ENCODE peak calls at places on chromosomes 1 and 21, in five cellular contexts. One of them, this sample, is unnamed.

GRCh38 chr1:3313579-3313955 is 140.9 kb upstream of the ARHGEF16 start:
- DNase-seq in left lobe of liver: no peak
- DNase-seq in NCI-H69: no peak
- DNase-seq in EL: peak; percentile 88
- DNase-seq in non-pigmented ciliary epithelial cell: peak; percentile 46
- DNase-seq in this sample: no peak

GRCh38 chr21:45276620-45277019 is 11.1 kb downstream of the POFUT2 start:
- DNase-seq in left lobe of liver: peak; percentile 38
- DNase-seq in NCI-H69: no peak
- DNase-seq in EL: no peak
- DNase-seq in non-pigmented ciliary epithelial cell: no peak
- DNase-seq in this sample: no peak

GRCh38 chr1:87806377-87807094 is 477.9 kb downstream of the LMO4 start:
- DNase-seq in left lobe of liver: no peak
- DNase-seq in NCI-H69: no peak
- DNase-seq in EL: no peak
- DNase-seq in non-pigmented ciliary epithelial cell: no peak
- DNase-seq in this sample: no peak

GRCh38 chr1:215833936-215834729 is 267.0 kb downstream of the KCTD3 start:
- DNase-seq in left lobe of liver: no peak
- DNase-seq in NCI-H69: no peak
- DNase-seq in EL: peak; percentile 63
- DNase-seq in non-pigmented ciliary epithelial cell: no peak
- DNase-seq in this sample: no peak

GRCh38 chr1:180235502-180236239 is 5.6 kb downstream of the LHX4 start:
- DNase-seq in left lobe of liver: no peak
- DNase-seq in NCI-H69: no peak
- DNase-seq in EL: no peak
- DNase-seq in non-pigmented ciliary epithelial cell: no peak
- DNase-seq in this sample: no peak

GRCh38 chr1:201019321-201019977 is 4.1 kb downstream of the KIF21B start:
- DNase-seq in left lobe of liver: peak; percentile 84
- DNase-seq in NCI-H69: peak; percentile 23
- DNase-seq in EL: peak; percentile 69
- DNase-seq in non-pigmented ciliary epithelial cell: no peak
- DNase-seq in this sample: peak; percentile 31

GRCh38 chr1:82819234-82819633 is 1018.5 kb downstream of the ADGRL2 start:
- DNase-seq in left lobe of liver: no peak
- DNase-seq in NCI-H69: no peak
- DNase-seq in EL: no peak
- DNase-seq in non-pigmented ciliary epithelial cell: no peak
- DNase-seq in this sample: no peak

GRCh38 chr1:95742591-95743089 is 508.6 kb downstream of the RWDD3 start:
- DNase-seq in left lobe of liver: no peak
- DNase-seq in NCI-H69: peak; percentile 90
- DNase-seq in EL: peak; percentile 22
- DNase-seq in non-pigmented ciliary epithelial cell: peak; percentile 10
- DNase-seq in this sample: peak; percentile 93

GRCh38 chr1:202618387-202619022 is 91.7 kb downstream of the SYT2 start:
- DNase-seq in left lobe of liver: no peak
- DNase-seq in NCI-H69: no peak
- DNase-seq in EL: peak; percentile 76
- DNase-seq in non-pigmented ciliary epithelial cell: no peak
- DNase-seq in this sample: no peak

GRCh38 chr1:44537961-44538360 is 132.9 kb downstream of the RNF220 start:
- DNase-seq in left lobe of liver: no peak
- DNase-seq in NCI-H69: no peak
- DNase-seq in EL: no peak
- DNase-seq in non-pigmented ciliary epithelial cell: no peak
- DNase-seq in this sample: no peak

GRCh38 chr1:225878282-225878681 is 3.9 kb downstream of the TMEM63A start:
- DNase-seq in left lobe of liver: no peak
- DNase-seq in NCI-H69: peak; percentile 39
- DNase-seq in EL: no peak
- DNase-seq in non-pigmented ciliary epithelial cell: no peak
- DNase-seq in this sample: no peak

GRCh38 chr1:100494393-100495084 is 43.4 kb upstream of the GPR88 start:
- DNase-seq in left lobe of liver: no peak
- DNase-seq in NCI-H69: no peak
- DNase-seq in EL: no peak
- DNase-seq in non-pigmented ciliary epithelial cell: no peak
- DNase-seq in this sample: no peak

GRCh38 chr1:17488977-17489739 is 49.7 kb upstream of the RCC2 start:
- DNase-seq in left lobe of liver: peak; percentile 70
- DNase-seq in NCI-H69: no peak
- DNase-seq in EL: no peak
- DNase-seq in non-pigmented ciliary epithelial cell: no peak
- DNase-seq in this sample: no peak

GRCh38 chr1:13807213-13807612 is 107.2 kb downstream of the PRDM2 start:
- DNase-seq in left lobe of liver: no peak
- DNase-seq in NCI-H69: peak; percentile 32
- DNase-seq in EL: peak; percentile 42
- DNase-seq in non-pigmented ciliary epithelial cell: no peak
- DNase-seq in this sample: no peak

GRCh38 chr1:235588916-235589515 is 60.6 kb downstream of the GNG4 start:
- DNase-seq in left lobe of liver: no peak
- DNase-seq in NCI-H69: peak; percentile 31
- DNase-seq in EL: peak; percentile 29
- DNase-seq in non-pigmented ciliary epithelial cell: peak; percentile 61
- DNase-seq in this sample: peak; percentile 34

GRCh38 chr1:115811140-115811828 is 29.6 kb downstream of the NHLH2 start:
- DNase-seq in left lobe of liver: no peak
- DNase-seq in NCI-H69: no peak
- DNase-seq in EL: no peak
- DNase-seq in non-pigmented ciliary epithelial cell: no peak
- DNase-seq in this sample: peak; percentile 57

GRCh38 chr1:230629511-230629910 is 12.8 kb upstream of the COG2 start:
- DNase-seq in left lobe of liver: no peak
- DNase-seq in NCI-H69: no peak
- DNase-seq in EL: peak; percentile 2
- DNase-seq in non-pigmented ciliary epithelial cell: no peak
- DNase-seq in this sample: no peak

GRCh38 chr1:213409208-213409631 is 358.2 kb downstream of the RPS6KC1 start:
- DNase-seq in left lobe of liver: no peak
- DNase-seq in NCI-H69: no peak
- DNase-seq in EL: no peak
- DNase-seq in non-pigmented ciliary epithelial cell: no peak
- DNase-seq in this sample: no peak

GRCh38 chr1:77511440-77511840 is 171.0 kb downstream of the ZZZ3 start:
- DNase-seq in left lobe of liver: no peak
- DNase-seq in NCI-H69: no peak
- DNase-seq in EL: peak; percentile 94
- DNase-seq in non-pigmented ciliary epithelial cell: peak; percentile 78
- DNase-seq in this sample: no peak

GRCh38 chr1:201461783-201462441 is 7.1 kb downstream of the PHLDA3 start:
- DNase-seq in left lobe of liver: no peak
- DNase-seq in NCI-H69: no peak
- DNase-seq in EL: peak; percentile 97
- DNase-seq in non-pigmented ciliary epithelial cell: peak; percentile 98
- DNase-seq in this sample: peak; percentile 99

GRCh38 chr1:88284066-88284465 is 400.0 kb upstream of the PKN2 start:
- DNase-seq in left lobe of liver: no peak
- DNase-seq in NCI-H69: no peak
- DNase-seq in EL: no peak
- DNase-seq in non-pigmented ciliary epithelial cell: no peak
- DNase-seq in this sample: no peak

GRCh38 chr1:1298861-1299685 is 8.7 kb downstream of the ACAP3 start:
- DNase-seq in left lobe of liver: no peak
- DNase-seq in NCI-H69: peak; percentile 68
- DNase-seq in EL: no peak
- DNase-seq in non-pigmented ciliary epithelial cell: no peak
- DNase-seq in this sample: no peak

GRCh38 chr1:157170677-157171515 is 32.7 kb upstream of the ETV3 start:
- DNase-seq in left lobe of liver: no peak
- DNase-seq in NCI-H69: peak; percentile 71
- DNase-seq in EL: peak; percentile 34
- DNase-seq in non-pigmented ciliary epithelial cell: no peak
- DNase-seq in this sample: no peak